ENCODE peak calls at places on chromosomes 5 and 9, in ten cellular contexts. Y, F, I, D, N, O, B, K, X and J are unnamed samples.

GRCh38 chr5:171131499-171131898 is 177.5 kb upstream of the TLX3 start:
- DNase-seq in I (peak), N (no peak), O (no peak), X (no peak), F (no peak), Y (no peak), K (no peak), D (no peak), B (no peak), J (no peak)

GRCh38 chr5:66860199-66860975 is 264.2 kb downstream of the MAST4 start:
- DNase-seq in K (no peak), X (no peak), N (no peak), O (no peak), Y (peak), I (peak), F (no peak), B (no peak), D (no peak), J (no peak)

GRCh38 chr5:135462304-135462703 is 10.2 kb upstream of the TIFAB start:
- DNase-seq in Y (peak), O (no peak), D (peak), K (peak), B (peak), I (peak), X (no peak), N (no peak), F (no peak), J (no peak)

GRCh38 chr5:4879693-4880303 is 260.3 kb upstream of the ADAMTS16 start:
- DNase-seq in D (no peak), I (peak), B (peak), F (peak), O (peak), Y (peak), K (peak), X (peak), N (no peak), J (peak)

GRCh38 chr5:108615216-108615615 is 132.5 kb upstream of the FER start:
- DNase-seq in F (no peak), N (peak), K (no peak), O (no peak), Y (no peak), D (no peak), I (no peak), B (no peak), X (no peak), J (no peak)

GRCh38 chr5:174378116-174378874 is 332.8 kb downstream of the NSG2 start:
- DNase-seq in F (no peak), Y (no peak), I (no peak), K (no peak), O (no peak), B (no peak), X (no peak), D (no peak), N (no peak), J (no peak)

GRCh38 chr9:77595426-77596051 is 52.6 kb downstream of the GNA14 start:
- DNase-seq in I (no peak), F (no peak), N (no peak), K (no peak), X (no peak), O (no peak), D (no peak), B (no peak), Y (peak), J (no peak)

GRCh38 chr5:151092750-151093149 is 11.9 kb upstream of the TNIP1 start:
- DNase-seq in D (no peak), K (no peak), Y (peak), X (no peak), B (no peak), N (no peak), I (peak), F (no peak), O (no peak), J (no peak)

GRCh38 chr5:141875795-141876627 is 2.2 kb downstream of the PCDH1 start:
- DNase-seq in D (no peak), Y (no peak), K (no peak), X (no peak), F (no peak), I (no peak), N (no peak), O (no peak), B (no peak), J (no peak)

GRCh38 chr9:128818839-128819715 is 777 bp downstream of the ENDOG start:
- DNase-seq in I (no peak), D (peak), O (peak), Y (peak), B (peak), X (no peak), K (no peak), F (no peak), N (no peak), J (no peak)

GRCh38 chr9:124222918-124223720 is 34.6 kb upstream of the NEK6 start:
- DNase-seq in D (no peak), Y (peak), X (no peak), N (no peak), O (no peak), K (peak), F (peak), I (no peak), B (no peak), J (no peak)

GRCh38 chr5:137504916-137505315 is 5.8 kb upstream of the SPOCK1 start:
- DNase-seq in B (no peak), N (no peak), D (no peak), K (no peak), O (no peak), F (no peak), X (no peak), Y (no peak), I (no peak), J (no peak)

GRCh38 chr5:570886-571285 is 41.3 kb upstream of the CEP72 start:
- DNase-seq in X (no peak), I (no peak), F (no peak), N (no peak), Y (no peak), O (no peak), B (no peak), K (no peak), D (no peak), J (no peak)

GRCh38 chr9:120916573-120916972 is 10.0 kb downstream of the TRAF1 start:
- DNase-seq in Y (peak), I (no peak), B (no peak), O (no peak), X (no peak), K (peak), F (peak), D (no peak), N (no peak), J (no peak)

GRCh38 chr5:57383093-57383861 is 99.3 kb downstream of the ACTBL2 start:
- DNase-seq in X (no peak), K (no peak), F (no peak), D (no peak), N (peak), O (no peak), Y (peak), I (peak), B (no peak), J (no peak)

GRCh38 chr5:52007230-52007858 is 624.1 kb downstream of the ISL1 start:
- DNase-seq in I (peak), D (no peak), X (peak), K (no peak), N (no peak), O (no peak), B (no peak), F (no peak), Y (peak), J (no peak)

GRCh38 chr9:129481824-129482511 is 138.9 kb downstream of the C9orf50 start:
- DNase-seq in Y (no peak), N (no peak), I (no peak), X (no peak), K (no peak), F (no peak), O (no peak), D (no peak), B (no peak), J (no peak)

DNA sequence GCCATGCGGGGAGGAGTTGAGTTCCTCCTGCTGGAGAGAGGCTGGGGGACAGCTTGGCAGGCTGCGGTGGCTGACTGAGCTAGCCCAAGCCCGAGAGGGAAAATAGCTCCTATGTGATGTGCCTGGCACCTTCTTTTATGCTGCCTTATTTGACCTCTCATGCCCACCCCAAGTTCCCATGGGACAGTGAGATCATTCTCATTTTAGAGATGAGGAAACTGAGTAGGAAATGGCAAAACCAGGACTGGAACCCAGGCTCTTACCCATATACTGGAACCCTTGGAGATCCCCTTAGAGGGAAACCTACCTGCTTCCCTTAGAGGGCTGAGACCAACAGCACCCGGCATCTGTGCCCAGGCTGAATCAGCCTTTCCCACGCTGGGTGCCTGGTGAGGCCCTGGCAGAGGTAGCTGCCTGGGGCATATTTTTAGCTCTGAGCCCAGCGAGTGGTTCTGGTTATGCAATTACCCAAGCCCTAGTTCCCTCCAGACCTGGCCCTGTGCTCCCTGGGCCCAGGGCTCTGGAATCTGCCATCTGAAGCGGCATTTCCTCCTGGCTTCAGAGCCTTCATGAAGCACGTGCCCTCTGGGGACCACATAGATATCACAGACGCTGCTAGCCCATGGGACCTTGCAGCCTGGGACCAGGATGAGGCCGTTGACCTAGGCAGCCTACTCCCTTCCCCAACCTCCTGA is 23.6 kb downstream of the COL27A1 start:
- DNase-seq in F (no peak), O (no peak), K (no peak), D (no peak), N (no peak), Y (no peak), X (no peak), I (no peak), B (no peak), J (no peak)
- TF ChIP-seq CTCF in F (no peak), O (no peak), K (no peak), D (no peak), N (no peak), Y (no peak), X (no peak), I (no peak), B (no peak), J (no peak)

GRCh38 chr5:40841068-40841805 is at the start of gene CARD6:
- DNase-seq in F (no peak), Y (peak), D (no peak), O (no peak), N (no peak), I (no peak), B (no peak), X (no peak), K (no peak), J (no peak)
- TF ChIP-seq CTCF in F (no peak), Y (no peak), D (no peak), O (no peak), N (peak), I (no peak), B (no peak), X (no peak), K (no peak), J (no peak)

GRCh38 chr9:134757206-134757975 is 115.8 kb downstream of the COL5A1 start:
- DNase-seq in X (no peak), O (no peak), F (no peak), N (no peak), Y (no peak), K (no peak), I (no peak), D (no peak), B (no peak), J (no peak)

GRCh38 chr9:134753191-134753590 is 111.6 kb downstream of the COL5A1 start:
- DNase-seq in X (no peak), B (no peak), I (no peak), O (no peak), K (no peak), D (no peak), N (no peak), F (no peak), Y (no peak), J (no peak)

GRCh38 chr9:134752476-134752875 is 110.9 kb downstream of the COL5A1 start:
- DNase-seq in B (no peak), F (no peak), K (no peak), Y (no peak), D (no peak), I (no peak), O (no peak), N (no peak), X (no peak), J (no peak)

GRCh38 chr9:134751630-134752029 is 110.0 kb downstream of the COL5A1 start:
- DNase-seq in K (no peak), Y (no peak), D (no peak), I (no peak), N (no peak), F (no peak), B (no peak), O (no peak), X (no peak), J (no peak)

DNA sequence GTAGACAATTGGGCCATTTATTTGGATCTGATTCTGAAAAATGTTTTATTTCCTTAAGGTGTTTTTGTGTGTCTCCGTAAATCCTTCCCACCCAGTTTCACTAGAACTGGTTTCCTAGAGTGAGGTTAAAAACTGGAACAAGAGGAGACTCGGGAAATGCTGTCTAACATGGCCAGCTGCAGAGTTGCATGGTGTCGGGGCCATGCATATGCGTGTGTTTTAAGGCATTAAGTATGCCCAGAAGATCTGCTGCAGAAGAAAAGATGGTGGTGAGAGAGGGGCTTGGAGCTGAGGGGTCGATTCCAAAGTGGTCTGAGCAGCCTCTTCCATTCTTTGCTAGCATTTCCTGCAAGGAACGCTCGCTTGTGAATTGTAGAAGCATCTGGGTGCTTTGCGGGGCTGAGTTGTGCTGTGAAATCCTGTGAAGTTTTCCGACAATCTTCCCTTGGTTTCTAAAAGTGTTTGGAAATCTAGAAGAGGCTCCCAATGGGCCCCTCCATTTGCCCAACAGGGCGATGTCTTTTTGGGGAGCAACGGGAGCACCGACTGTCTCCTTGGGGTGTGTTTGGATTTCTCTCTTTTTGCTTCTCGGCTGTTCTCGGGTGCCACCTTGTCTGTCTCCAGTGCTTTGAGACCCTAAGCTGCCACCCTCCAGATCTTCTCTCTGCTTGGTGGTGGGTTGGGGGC is 113.8 kb downstream of the COL5A1 start:
- DNase-seq in X (no peak), K (no peak), F (no peak), Y (no peak), O (no peak), N (no peak), D (no peak), B (no peak), I (no peak), J (no peak)
- TF ChIP-seq CTCF in X (no peak), K (no peak), F (no peak), Y (no peak), O (no peak), N (no peak), D (no peak), B (no peak), I (no peak), J (no peak)

GRCh38 chr5:179678238-179679013 is 2.4 kb downstream of the CBY3 start:
- DNase-seq in N (peak), B (peak), O (peak), D (peak), K (peak), I (peak), X (peak), Y (peak), F (peak), J (peak)
- TF ChIP-seq CTCF in N (no peak), B (no peak), O (no peak), D (no peak), K (no peak), I (no peak), X (peak), Y (no peak), F (no peak), J (no peak)

GRCh38 chr5:89353837-89354551 is 471.0 kb upstream of the MEF2C start:
- DNase-seq in X (no peak), O (no peak), Y (no peak), B (no peak), N (no peak), K (no peak), D (no peak), F (no peak), I (no peak), J (no peak)
- TF ChIP-seq CTCF in X (no peak), O (no peak), Y (no peak), B (no peak), N (no peak), K (no peak), D (no peak), F (no peak), I (no peak), J (no peak)

DNA sequence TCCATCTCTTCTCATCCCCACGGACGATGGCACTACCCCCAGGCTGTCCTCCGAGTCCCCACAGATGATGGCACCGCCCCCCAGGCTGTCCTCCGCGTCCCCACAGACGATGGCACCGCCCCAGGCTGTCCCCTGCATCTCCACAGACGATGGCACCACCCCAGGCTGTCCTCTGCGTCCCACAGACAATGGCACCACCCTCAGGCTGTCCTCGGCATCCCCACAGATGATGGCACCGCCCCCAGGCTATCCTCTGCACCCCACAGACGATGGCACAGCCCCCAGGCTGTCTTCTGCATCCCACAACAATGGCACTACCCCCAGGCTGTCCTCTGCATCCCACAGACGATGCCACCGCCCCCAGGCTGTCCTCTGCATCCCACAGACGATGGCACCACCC is 57.4 kb upstream of the PTCH1 start:
- DNase-seq in O (no peak), K (no peak), D (no peak), X (no peak), B (no peak), Y (no peak), I (no peak), F (no peak), N (no peak), J (no peak)
- TF ChIP-seq CTCF in O (no peak), K (no peak), D (no peak), X (no peak), B (no peak), Y (no peak), I (no peak), F (no peak), N (no peak), J (no peak)